ENCODE peak calls at places on chromosome 17, in eight cellular contexts. B is adrenal gland, D is tibial artery, O is lower leg skin, L is stomach, Q is right lobe of liver, H is keratinocyte, V is ovary. J is an unnamed sample.

GRCh38 chr17:48374650-48375230 is 55.3 kb downstream of the SKAP1 start:
- DNase-seq in D (peak; percentile 24), L (peak; percentile 43), V (no peak), O (no peak), B (no peak), Q (no peak), H (no peak), J (no peak)

GRCh38 chr17:21041753-21042433 is 918 bp downstream of the USP22 start:
- DNase-seq in L (peak; percentile 80), D (peak; percentile 91), B (peak; percentile 86), V (peak; percentile 87), Q (peak; percentile 90), H (no peak), O (peak; percentile 84), J (no peak)

GRCh38 chr17:18377437-18378204 is at the start of gene EVPLL:
- DNase-seq in H (peak; percentile 93), D (peak; percentile 49), O (peak; percentile 79), L (peak; percentile 82), Q (peak; percentile 77), V (no peak), B (no peak), J (no peak)

GRCh38 chr17:18025596-18026407 is 13.2 kb downstream of the ATPAF2 start:
- DNase-seq in Q (no peak), L (no peak), D (no peak), O (no peak), B (no peak), H (no peak), V (no peak), J (no peak)

GRCh38 chr17:1630662-1631061 is 2.0 kb upstream of the SLC43A2 start:
- DNase-seq in H (no peak), Q (no peak), O (no peak), L (no peak), D (no peak), B (no peak), V (no peak), J (no peak)

GRCh38 chr17:7016406-7016805 is 4.0 kb downstream of the RNASEK start:
- DNase-seq in L (no peak), D (no peak), B (no peak), V (no peak), Q (no peak), O (peak; percentile 18), H (no peak), J (no peak)

GRCh38 chr17:35752945-35753764 is at the start of gene GAS2L2:
- DNase-seq in B (no peak), L (no peak), V (no peak), H (no peak), Q (no peak), D (no peak), O (no peak), J (no peak)

GRCh38 chr17:30095507-30096244 is 20.9 kb upstream of the NSRP1 start:
- DNase-seq in B (no peak), L (no peak), O (no peak), D (no peak), V (no peak), H (no peak), Q (no peak), J (peak; percentile 57)

GRCh38 chr17:19343671-19344151 is 18.8 kb downstream of the B9D1 start:
- DNase-seq in H (no peak), O (no peak), V (no peak), D (peak; percentile 19), L (no peak), B (peak; percentile 30), Q (no peak), J (no peak)

GRCh38 chr17:50549256-50549941 is 2.4 kb downstream of the SPATA20 start:
- DNase-seq in V (no peak), H (no peak), Q (peak; percentile 53), L (no peak), B (no peak), D (no peak), O (no peak), J (no peak)

GRCh38 chr17:50547035-50547735 is at the start of gene SPATA20:
- DNase-seq in O (peak; percentile 91), D (peak; percentile 95), V (peak; percentile 93), Q (peak; percentile 93), L (peak; percentile 95), B (peak; percentile 91), H (peak; percentile 69), J (no peak)

GRCh38 chr17:50548831-50549230 is 1.9 kb downstream of the SPATA20 start:
- DNase-seq in Q (no peak), L (no peak), O (no peak), V (no peak), D (no peak), B (no peak), H (no peak), J (no peak)

GRCh38 chr17:50546701-50547034 is 306 bp upstream of the SPATA20 start:
- DNase-seq in D (no peak), B (no peak), V (no peak), O (no peak), H (no peak), Q (no peak), L (no peak), J (no peak)

GRCh38 chr17:50547736-50548083 is 736 bp downstream of the SPATA20 start:
- DNase-seq in O (no peak), L (peak; percentile 49), B (no peak), V (peak; percentile 57), H (no peak), D (no peak), Q (peak; percentile 38), J (no peak)
- H3K4me3 ChIP-seq in O (no peak overlapping the region), L (peak overlapping the region; percentile 60), B (peak overlapping the region; percentile 23), V (peak overlapping the region; percentile 63), H (peak overlapping the region; percentile 84), D (peak overlapping the region; percentile 55), Q (no peak overlapping the region), J (peak overlapping the region; percentile 65)

GRCh38 chr17:45394913-45395568 is 37.6 kb downstream of the ARHGAP27 start:
- DNase-seq in D (no peak), V (peak; percentile 75), O (no peak), B (peak; percentile 65), H (no peak), Q (peak; percentile 49), L (peak; percentile 63), J (no peak)
- TF ChIP-seq CTCF in D (peak; percentile 67), V (peak; percentile 65), O (peak; percentile 57), B (peak; percentile 70), H (peak; percentile 61), Q (peak; percentile 68), L (peak; percentile 70), J (peak; percentile 70)

DNA sequence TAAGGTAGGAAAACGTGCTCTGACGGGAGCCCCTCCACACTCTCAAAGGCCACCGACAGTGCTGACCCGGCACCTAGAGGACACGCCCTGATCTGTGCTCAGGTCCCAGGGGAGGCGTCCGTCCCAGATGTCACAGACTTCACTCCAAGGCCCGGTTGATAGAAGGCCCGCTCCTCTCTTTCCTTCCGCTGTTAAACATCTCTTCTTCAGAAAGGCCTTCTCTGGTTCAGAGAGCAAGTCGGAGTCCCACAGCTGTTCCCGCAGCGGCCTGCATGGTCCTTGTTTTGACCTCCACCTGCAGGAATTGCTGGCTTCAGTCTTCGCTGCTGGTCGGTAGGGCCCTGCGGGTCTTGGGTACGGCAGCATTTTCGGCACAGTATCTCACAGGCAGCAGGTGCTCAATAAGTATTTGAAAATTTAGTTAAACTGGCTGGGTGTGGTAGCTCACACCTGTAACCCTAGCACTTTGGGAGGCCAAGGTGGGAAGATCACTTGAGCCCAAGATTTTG is 88.5 kb downstream of the MRC2 start:
- DNase-seq in O (no peak), L (no peak), B (no peak), V (no peak), Q (no peak), H (no peak), D (no peak), J (no peak)
- H3K4me3 ChIP-seq in O (no peak overlapping the region), L (no peak overlapping the region), B (no peak overlapping the region), V (no peak overlapping the region), Q (no peak overlapping the region), H (no peak overlapping the region), D (no peak overlapping the region), J (no peak overlapping the region)

DNA sequence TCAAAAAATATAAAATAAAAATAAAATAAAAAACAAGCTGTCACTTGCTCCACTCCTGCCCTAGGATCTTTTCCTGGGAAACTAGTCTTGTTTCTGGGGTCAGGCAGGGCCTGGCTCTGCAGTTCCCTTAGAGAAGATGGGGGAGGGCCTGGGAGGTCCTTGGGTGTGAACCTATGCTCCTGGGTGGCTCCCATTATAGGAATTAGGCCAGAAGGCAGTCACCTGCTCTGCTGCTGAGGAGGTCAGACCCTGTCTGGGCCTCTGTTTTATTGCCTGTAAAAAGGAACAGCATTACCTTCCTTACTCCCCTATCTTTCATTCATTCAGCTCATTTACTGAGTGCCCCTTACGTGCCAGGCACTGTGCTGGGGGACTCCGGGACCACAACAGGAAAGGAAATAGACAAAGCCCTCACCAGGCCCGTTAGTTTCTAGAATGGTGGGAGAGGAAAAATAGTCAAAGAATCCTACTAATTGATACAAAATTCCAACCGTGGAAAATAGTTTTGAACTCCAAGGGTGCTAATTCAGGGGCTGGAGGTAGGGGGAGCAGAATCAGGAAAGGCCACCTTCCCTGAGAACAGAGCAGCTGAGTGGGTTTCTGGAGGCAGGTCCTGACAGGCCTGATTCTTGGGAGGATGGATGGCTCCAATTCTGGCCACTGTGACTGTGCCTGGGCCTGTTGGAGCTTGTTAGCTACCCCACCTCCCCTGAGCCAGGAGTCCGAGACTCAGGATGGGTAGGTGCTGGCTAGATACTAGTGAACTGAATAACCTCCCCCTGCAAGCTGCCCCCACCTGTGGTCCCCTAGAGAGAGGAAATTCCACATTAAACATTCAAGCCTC is 1.3 kb upstream of the SLC46A1 start:
- DNase-seq in H (peak; percentile 90), Q (no peak), B (no peak), L (no peak), V (no peak), O (no peak), D (no peak), J (no peak)
- TF ChIP-seq CTCF in H (peak; percentile 14), Q (no peak), B (no peak), L (no peak), V (no peak), O (no peak), D (no peak), J (no peak)

GRCh38 chr17:49645654-49646053 is 32.2 kb downstream of the SPOP start:
- DNase-seq in Q (no peak), L (no peak), V (no peak), B (no peak), H (no peak), O (no peak), D (no peak), J (no peak)

GRCh38 chr17:49646391-49647255 is 31.3 kb downstream of the SPOP start:
- DNase-seq in D (peak; percentile 47), L (no peak), V (no peak), Q (no peak), O (no peak), B (no peak), H (peak; percentile 68), J (peak; percentile 39)

DNA sequence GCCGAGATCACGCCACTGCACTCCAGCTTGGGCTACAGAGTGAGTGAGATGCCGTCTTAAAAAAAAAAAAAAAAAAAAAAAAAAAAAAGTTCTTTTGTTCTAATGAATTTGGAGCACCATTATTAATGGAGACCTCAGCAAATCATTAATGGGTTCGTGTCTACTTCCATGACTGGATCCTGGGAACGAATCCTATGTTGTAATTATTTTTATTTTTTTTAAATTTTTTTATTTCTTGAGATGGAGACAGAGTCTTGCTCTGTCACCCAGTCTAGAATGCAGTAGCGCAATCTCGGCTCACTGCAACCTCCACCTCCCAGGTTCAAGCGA is 30.7 kb downstream of the SPOP start:
- DNase-seq in H (no peak), L (no peak), O (no peak), D (no peak), V (no peak), B (no peak), Q (no peak), J (no peak)
- H3K4me3 ChIP-seq in H (no peak overlapping the region), L (no peak overlapping the region), O (no peak overlapping the region), D (peak overlapping the region; percentile 36), V (no peak overlapping the region), B (no peak overlapping the region), Q (no peak overlapping the region), J (no peak overlapping the region)

GRCh38 chr17:70100983-70101382 is 26.0 kb downstream of the KCNJ16 start:
- DNase-seq in O (no peak), H (no peak), V (no peak), D (no peak), Q (no peak), B (no peak), L (no peak), J (no peak)
- TF ChIP-seq CTCF in O (no peak), H (no peak), V (no peak), D (no peak), Q (no peak), B (no peak), L (no peak), J (peak; percentile 7)